ENCODE peak calls at places on chromosomes 4 and X, in ten cellular contexts. L, Q, G, K, C, R, O, S, Z and B are unnamed samples.

GRCh38 chrX:21972721-21973120 is 32.2 kb downstream of the SMS start:
- DNase-seq in L (peak), Q (no peak), G (no peak), K (peak), C (no peak), R (peak), O (peak), S (peak), Z (peak), B (peak)

GRCh38 chr4:67762091-67762490 is 7.9 kb upstream of the GNRHR start:
- DNase-seq in L (peak), Q (no peak), G (no peak), K (peak), C (no peak), R (peak), O (no peak), S (peak), Z (peak), B (no peak)

GRCh38 chr4:4633431-4633830 is 91.6 kb upstream of the STX18 start:
- DNase-seq in L (no peak), Q (no peak), G (no peak), K (peak), C (no peak), R (no peak), O (no peak), S (no peak), Z (no peak), B (no peak)

GRCh38 chrX:104435249-104435648 is 130.8 kb upstream of the IL1RAPL2 start:
- DNase-seq in L (no peak), Q (no peak), G (no peak), K (no peak), C (no peak), R (no peak), O (no peak), S (no peak), Z (no peak), B (no peak)

GRCh38 chr4:78020677-78021076 is 36.4 kb upstream of the FRAS1 start:
- DNase-seq in L (no peak), Q (no peak), G (no peak), K (no peak), C (no peak), R (no peak), O (peak), S (no peak), Z (no peak), B (no peak)

GRCh38 chr4:109557433-109557832 is 2.6 kb upstream of the MCUB start:
- DNase-seq in L (no peak), Q (no peak), G (no peak), K (no peak), C (no peak), R (no peak), O (no peak), S (no peak), Z (no peak), B (no peak)

GRCh38 chr4:82594466-82594865 is 32.7 kb upstream of the TMEM150C start:
- DNase-seq in L (no peak), Q (no peak), G (no peak), K (no peak), C (no peak), R (no peak), O (no peak), S (no peak), Z (no peak), B (no peak)

GRCh38 chr4:76484654-76485053 is 49.6 kb downstream of the SHROOM3 start:
- DNase-seq in L (no peak), Q (no peak), G (no peak), K (no peak), C (no peak), R (no peak), O (no peak), S (no peak), Z (no peak), B (no peak)

GRCh38 chr4:83677656-83678055 is 141.7 kb downstream of the GPAT3 start:
- DNase-seq in L (no peak), Q (no peak), G (no peak), K (peak), C (no peak), R (no peak), O (no peak), S (no peak), Z (no peak), B (no peak)

GRCh38 chr4:126958482-126958881 is 674.3 kb upstream of the INTU start:
- DNase-seq in L (no peak), Q (no peak), G (no peak), K (no peak), C (no peak), R (no peak), O (no peak), S (no peak), Z (no peak), B (no peak)

GRCh38 chrX:11663875-11664210 is 1.9 kb downstream of the ARHGAP6 start:
- DNase-seq in L (no peak), Q (no peak), G (no peak), K (no peak), C (no peak), R (no peak), O (no peak), S (no peak), Z (peak), B (no peak)

GRCh38 chr4:82891728-82892466 is 944 bp upstream of the SEC31A start:
- DNase-seq in L (no peak), Q (no peak), G (no peak), K (peak), C (no peak), R (no peak), O (no peak), S (peak), Z (peak), B (no peak)

GRCh38 chrX:131703646-131704045 is 159.8 kb downstream of the OR13H1 start:
- DNase-seq in L (no peak), Q (no peak), G (no peak), K (no peak), C (no peak), R (no peak), O (no peak), S (no peak), Z (no peak), B (no peak)

GRCh38 chr4:74503580-74503979 is 58.6 kb downstream of the AREG start:
- DNase-seq in L (no peak), Q (no peak), G (no peak), K (peak), C (no peak), R (no peak), O (peak), S (peak), Z (no peak), B (no peak)

GRCh38 chrX:136768469-136769084 is 12.2 kb downstream of the ARHGEF6 start:
- DNase-seq in L (peak), Q (no peak), G (peak), K (peak), C (peak), R (no peak), O (peak), S (peak), Z (peak), B (no peak)

GRCh38 chr4:118772149-118773081 is 63.5 kb downstream of the SEC24D start:
- DNase-seq in L (no peak), Q (no peak), G (no peak), K (peak), C (no peak), R (peak), O (peak), S (peak), Z (peak), B (no peak)

GRCh38 chr4:26023191-26023972 is 109.4 kb downstream of the SMIM20 start:
- DNase-seq in L (no peak), Q (no peak), G (no peak), K (peak), C (no peak), R (no peak), O (no peak), S (no peak), Z (no peak), B (no peak)

GRCh38 chrX:29487714-29488113 is 727.6 kb upstream of the MAGEB2 start:
- DNase-seq in L (no peak), Q (no peak), G (no peak), K (no peak), C (no peak), R (no peak), O (no peak), S (no peak), Z (no peak), B (no peak)

GRCh38 chr4:10893417-10893816 is 208.8 kb upstream of the CLNK start:
- DNase-seq in L (no peak), Q (no peak), G (no peak), K (no peak), C (no peak), R (no peak), O (peak), S (no peak), Z (peak), B (no peak)

GRCh38 chr4:38663021-38663800 is 788 bp upstream of the KLF3 start:
- DNase-seq in L (peak), Q (no peak), G (no peak), K (peak), C (no peak), R (no peak), O (no peak), S (no peak), Z (no peak), B (peak)

GRCh38 chr4:8919651-8920288 is 48.1 kb upstream of the HMX1 start:
- DNase-seq in L (no peak), Q (no peak), G (no peak), K (no peak), C (no peak), R (no peak), O (no peak), S (no peak), Z (no peak), B (no peak)

GRCh38 chr4:81084624-81085023 is 54.1 kb downstream of the BMP3 start:
- DNase-seq in L (no peak), Q (no peak), G (no peak), K (no peak), C (no peak), R (no peak), O (no peak), S (peak), Z (no peak), B (no peak)

GRCh38 chr4:80237992-80238391 is 28.5 kb upstream of the FGF5 start:
- DNase-seq in L (peak), Q (no peak), G (no peak), K (peak), C (no peak), R (no peak), O (peak), S (peak), Z (no peak), B (peak)

GRCh38 chr4:6058531-6059374 is 40.5 kb upstream of the C4orf50 start:
- DNase-seq in L (no peak), Q (no peak), G (no peak), K (no peak), C (no peak), R (no peak), O (no peak), S (no peak), Z (no peak), B (no peak)

GRCh38 chr4:165096776-165097175 is 15.9 kb downstream of the TMEM192 start:
- DNase-seq in L (no peak), Q (no peak), G (no peak), K (peak), C (no peak), R (peak), O (peak), S (peak), Z (peak), B (no peak)

GRCh38 chr4:76301068-76301774 is 5.3 kb upstream of the STBD1 start:
- DNase-seq in L (peak), Q (no peak), G (no peak), K (peak), C (peak), R (no peak), O (peak), S (peak), Z (peak), B (no peak)

GRCh38 chrX:149718757-149719156 is 6.9 kb downstream of the MAGEA11 start:
- DNase-seq in L (no peak), Q (no peak), G (no peak), K (no peak), C (no peak), R (no peak), O (no peak), S (no peak), Z (no peak), B (no peak)

GRCh38 chr4:654871-655734 is 19.0 kb downstream of the ATP5ME start:
- DNase-seq in L (no peak), Q (no peak), G (peak), K (no peak), C (no peak), R (no peak), O (no peak), S (no peak), Z (no peak), B (peak)

GRCh38 chrX:24676403-24677024 is 17.2 kb upstream of the POLA1 start:
- DNase-seq in L (no peak), Q (no peak), G (no peak), K (peak), C (no peak), R (peak), O (peak), S (no peak), Z (peak), B (no peak)

GRCh38 chr4:87150498-87151261 is 69.7 kb downstream of the KLHL8 start:
- DNase-seq in L (peak), Q (no peak), G (no peak), K (peak), C (peak), R (peak), O (peak), S (peak), Z (peak), B (no peak)

GRCh38 chrX:31819455-31819854 is 747.6 kb upstream of the FTHL17 start:
- DNase-seq in L (no peak), Q (no peak), G (no peak), K (no peak), C (no peak), R (no peak), O (no peak), S (no peak), Z (no peak), B (no peak)

GRCh38 chrX:119008122-119008744 is 33.8 kb downstream of the LONRF3 start:
- DNase-seq in L (peak), Q (no peak), G (no peak), K (peak), C (peak), R (peak), O (peak), S (peak), Z (peak), B (no peak)

GRCh38 chr4:169009281-169010124 is 552 bp downstream of the CBR4 start:
- DNase-seq in L (no peak), Q (no peak), G (peak), K (peak), C (peak), R (peak), O (peak), S (peak), Z (peak), B (no peak)

GRCh38 chr4:134490863-134491262 is 289.3 kb upstream of the PABPC4L start:
- DNase-seq in L (no peak), Q (no peak), G (no peak), K (no peak), C (no peak), R (no peak), O (no peak), S (no peak), Z (no peak), B (no peak)

GRCh38 chr4:115883251-115883650 is 769.8 kb upstream of the NDST4 start:
- DNase-seq in L (no peak), Q (no peak), G (no peak), K (no peak), C (no peak), R (no peak), O (no peak), S (no peak), Z (no peak), B (no peak)

GRCh38 chr4:44447563-44448504 is 775 bp downstream of the KCTD8 start:
- DNase-seq in L (no peak), Q (no peak), G (peak), K (peak), C (no peak), R (no peak), O (peak), S (no peak), Z (peak), B (peak)

GRCh38 chr4:44448548-44449443 is at the start of gene KCTD8:
- DNase-seq in L (peak), Q (peak), G (peak), K (peak), C (peak), R (peak), O (peak), S (peak), Z (peak), B (peak)

GRCh38 chr4:44446191-44446590 is 2.4 kb downstream of the KCTD8 start:
- DNase-seq in L (no peak), Q (no peak), G (no peak), K (no peak), C (no peak), R (no peak), O (peak), S (no peak), Z (no peak), B (no peak)

DNA sequence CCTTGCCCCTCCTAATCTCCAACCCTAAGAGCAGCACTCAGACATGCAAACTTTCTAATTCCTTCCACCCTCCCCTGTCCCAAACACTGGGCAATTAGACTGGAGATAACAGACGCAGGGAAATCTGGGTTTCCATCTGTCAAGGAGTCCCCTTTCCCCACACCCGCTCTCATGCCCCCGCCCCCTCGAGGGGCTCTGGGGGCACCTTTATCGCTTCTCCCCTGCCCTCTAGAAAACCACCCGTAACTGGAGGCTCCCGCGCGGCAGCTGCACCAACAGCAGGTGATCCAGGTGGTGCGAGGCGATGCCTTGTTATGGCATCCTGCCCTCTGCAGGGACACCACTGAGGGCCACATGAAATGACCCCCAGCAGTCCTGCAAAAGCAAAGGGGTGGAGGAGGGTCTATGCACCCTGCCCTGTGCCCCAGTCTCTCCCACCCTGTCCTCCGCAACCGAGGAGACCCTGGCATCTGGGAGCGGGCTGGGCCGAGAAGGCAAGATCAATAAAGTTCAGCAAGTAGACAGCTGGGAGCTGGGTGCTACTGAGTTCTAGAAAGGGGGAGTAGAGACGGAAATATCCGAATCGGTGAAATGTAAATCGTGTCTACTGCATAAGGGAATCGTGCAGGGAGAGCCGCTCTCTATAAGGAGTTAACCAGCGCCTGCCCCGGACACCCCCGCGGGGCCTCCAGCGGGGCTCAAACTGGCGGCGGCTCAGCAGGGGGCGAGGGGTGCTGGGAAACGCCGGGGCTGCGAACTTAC is 1.6 kb downstream of the KCTD8 start:
- DNase-seq in L (no peak), Q (no peak), G (no peak), K (no peak), C (no peak), R (no peak), O (no peak), S (no peak), Z (no peak), B (peak)
- H3K4me3 ChIP-seq in L (peak), Q (peak), G (peak), K (no peak), C (no peak), R (no peak), O (no peak), S (no peak), Z (no peak), B (no peak)

DNA sequence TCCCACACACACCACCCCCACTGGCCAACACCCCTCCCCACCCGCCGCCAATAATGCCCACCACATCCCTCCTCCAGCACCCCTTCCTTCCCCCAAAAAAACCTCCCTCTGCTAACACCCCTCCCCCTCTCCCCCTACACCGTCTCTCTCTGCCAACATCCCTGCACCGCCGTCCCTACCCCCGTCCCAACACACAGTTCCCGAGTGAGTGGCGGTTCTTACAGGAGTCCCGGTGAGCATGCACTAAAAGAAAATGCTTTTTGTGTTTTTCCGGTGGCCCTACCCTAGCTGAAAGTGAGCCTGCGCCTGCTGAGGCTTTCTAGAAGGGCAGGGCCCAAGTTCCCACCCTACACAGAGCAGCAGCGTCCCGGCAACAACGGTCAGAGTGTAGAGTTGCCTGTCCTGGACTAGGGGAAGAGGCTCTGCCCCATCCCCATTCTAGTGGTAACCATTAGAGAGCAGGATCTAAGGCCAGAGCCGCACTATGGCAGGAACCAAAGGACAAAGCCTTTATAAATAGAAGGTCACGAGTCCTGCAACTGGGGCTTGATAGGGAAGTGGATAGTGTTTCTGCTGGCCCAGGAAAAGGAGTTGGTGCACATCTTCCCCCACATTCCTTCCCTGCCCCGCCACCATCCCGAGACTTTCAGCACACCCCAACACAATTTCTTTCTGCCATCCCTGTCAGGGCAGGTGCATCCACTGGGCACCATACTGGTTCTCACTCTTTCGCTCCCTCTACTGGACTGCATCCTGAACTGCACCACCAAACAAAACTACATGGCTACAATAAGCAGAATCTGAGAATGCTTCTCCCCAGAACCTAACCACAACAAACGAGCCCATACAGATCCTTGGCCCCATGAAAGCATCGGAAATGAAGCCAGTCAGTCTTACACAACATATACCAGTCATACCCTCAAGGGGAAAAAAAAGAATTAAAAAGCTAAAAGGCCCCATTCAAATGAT is 78.1 kb upstream of the PAGE3 start:
- DNase-seq in L (no peak), Q (no peak), G (no peak), K (peak), C (peak), R (peak), O (peak), S (no peak), Z (peak), B (no peak)
- H3K4me3 ChIP-seq in L (no peak), Q (no peak), G (no peak), K (no peak), C (no peak), R (no peak), O (no peak), S (no peak), Z (no peak), B (no peak)

DNA sequence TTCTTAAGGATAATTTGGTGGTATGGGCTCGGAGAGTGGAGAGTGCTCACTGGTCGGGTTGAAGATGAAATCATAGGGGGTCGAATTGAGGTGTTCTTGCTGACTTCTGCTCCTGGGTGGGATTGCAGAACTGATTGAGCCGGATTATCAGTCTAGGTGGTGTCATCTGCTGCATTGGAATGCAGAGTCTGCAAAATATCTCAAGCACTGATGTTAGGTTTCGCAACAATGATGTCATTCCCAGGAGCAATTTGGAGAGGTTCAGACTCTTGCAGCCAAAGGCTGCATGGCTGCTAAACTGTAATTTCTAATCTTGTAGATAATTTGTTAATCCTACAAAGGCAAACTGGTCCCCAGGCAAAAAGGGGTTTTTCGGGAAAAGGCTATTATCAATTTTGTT is 67.7 kb downstream of the RHOH start:
- DNase-seq in L (no peak), Q (no peak), G (no peak), K (peak), C (no peak), R (no peak), O (peak), S (peak), Z (no peak), B (no peak)
- H3K4me3 ChIP-seq in L (no peak), Q (no peak), G (no peak), K (no peak), C (no peak), R (no peak), O (no peak), S (no peak), Z (no peak), B (no peak)

GRCh38 chr4:55347610-55348228 is 1.7 kb downstream of the SRD5A3 start:
- DNase-seq in L (no peak), Q (no peak), G (no peak), K (peak), C (no peak), R (no peak), O (peak), S (no peak), Z (no peak), B (no peak)
- H3K4me3 ChIP-seq in L (no peak), Q (no peak), G (no peak), K (peak), C (peak), R (no peak), O (no peak), S (no peak), Z (no peak), B (no peak)